ENCODE peak calls at places on chromosomes 7 and 10, in ten cellular contexts. Q, F, W, H, R, I, Y, M, O and E are unnamed samples.

GRCh38 chr7:80393786-80394185 is 118.1 kb downstream of the GNAT3 start:
- DNase-seq in Q (no peak), F (no peak), W (no peak), H (no peak), R (no peak), I (no peak), Y (no peak), M (no peak), O (no peak), E (no peak)

GRCh38 chr7:130719550-130719949 is 14.5 kb downstream of the KLF14 start:
- DNase-seq in Q (no peak), F (no peak), W (no peak), H (no peak), R (no peak), I (no peak), Y (peak; percentile 85), M (no peak), O (no peak), E (no peak)

GRCh38 chr10:105758209-105758998 is 1117.3 kb downstream of the SORCS3 start:
- DNase-seq in Q (no peak), F (no peak), W (no peak), H (no peak), R (no peak), I (no peak), Y (no peak), M (no peak), O (no peak), E (no peak)

GRCh38 chr7:141295367-141295895 is 221.6 kb downstream of the TMEM178B start:
- DNase-seq in Q (no peak), F (no peak), W (no peak), H (no peak), R (no peak), I (no peak), Y (no peak), M (no peak), O (no peak), E (no peak)

GRCh38 chr10:81688459-81688858 is 186.5 kb upstream of the NRG3 start:
- DNase-seq in Q (no peak), F (no peak), W (no peak), H (no peak), R (no peak), I (no peak), Y (no peak), M (no peak), O (no peak), E (no peak)

GRCh38 chr10:84333864-84334451 is 5.6 kb downstream of the CCSER2 start:
- DNase-seq in Q (no peak), F (peak; percentile 51), W (no peak), H (no peak), R (no peak), I (no peak), Y (peak; percentile 27), M (peak; percentile 53), O (peak; percentile 44), E (peak; percentile 57)

GRCh38 chr7:55534916-55535636 is 37.2 kb downstream of the VOPP1 start:
- DNase-seq in Q (peak; percentile 31), F (no peak), W (no peak), H (no peak), R (no peak), I (no peak), Y (no peak), M (no peak), O (no peak), E (no peak)

GRCh38 chr7:155279787-155280445 is 17.8 kb upstream of the INSIG1 start:
- DNase-seq in Q (no peak), F (no peak), W (no peak), H (no peak), R (no peak), I (no peak), Y (no peak), M (no peak), O (no peak), E (no peak)

GRCh38 chr7:139321071-139321745 is 19.9 kb upstream of the FMC1 start:
- DNase-seq in Q (peak; percentile 29), F (no peak), W (no peak), H (no peak), R (no peak), I (no peak), Y (no peak), M (peak; percentile 75), O (peak; percentile 85), E (peak; percentile 33)

GRCh38 chr7:87534072-87534471 is 58.6 kb upstream of the ABCB4 start:
- DNase-seq in Q (no peak), F (no peak), W (no peak), H (no peak), R (no peak), I (no peak), Y (no peak), M (no peak), O (no peak), E (no peak)

GRCh38 chr10:72523062-72523461 is 102.8 kb downstream of the MICU1 start:
- DNase-seq in Q (no peak), F (no peak), W (no peak), H (no peak), R (no peak), I (no peak), Y (no peak), M (no peak), O (no peak), E (no peak)

GRCh38 chr10:72525277-72525676 is 100.6 kb downstream of the MICU1 start:
- DNase-seq in Q (no peak), F (no peak), W (no peak), H (no peak), R (no peak), I (no peak), Y (peak; percentile 20), M (no peak), O (no peak), E (peak; percentile 42)

GRCh38 chr10:72523932-72524396 is 101.9 kb downstream of the MICU1 start:
- DNase-seq in Q (no peak), F (no peak), W (no peak), H (no peak), R (no peak), I (no peak), Y (no peak), M (no peak), O (no peak), E (no peak)

GRCh38 chr10:72524489-72524888 is 101.4 kb downstream of the MICU1 start:
- DNase-seq in Q (no peak), F (no peak), W (no peak), H (no peak), R (no peak), I (no peak), Y (no peak), M (no peak), O (no peak), E (no peak)

DNA sequence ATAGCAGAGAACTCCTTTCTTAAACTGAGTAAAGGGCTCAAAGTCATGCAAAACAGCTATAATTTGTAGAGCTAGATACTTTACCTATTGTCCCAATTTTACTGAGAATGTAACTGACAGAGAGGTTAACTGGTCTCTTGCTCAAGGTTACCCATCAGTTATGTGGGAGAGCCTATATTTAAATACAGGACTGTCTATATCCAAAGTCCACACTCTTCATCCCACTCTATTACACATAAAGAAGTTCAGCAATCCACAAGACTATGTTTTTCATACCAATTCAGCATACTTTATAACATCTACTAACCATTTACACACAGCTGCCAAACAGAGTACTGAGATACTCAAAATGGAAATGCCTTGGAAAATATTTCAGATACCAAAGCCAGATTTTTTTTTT is 100.2 kb downstream of the MICU1 start:
- DNase-seq in Q (no peak), F (no peak), W (no peak), H (no peak), R (no peak), I (no peak), Y (no peak), M (no peak), O (no peak), E (no peak)
- H3K4me1 ChIP-seq in Q (peaks cover 7% of the 10 kb centered on the region), F (no peaks in the 10 kb centered on the region), W (no peaks in the 10 kb centered on the region), H (peaks cover 10% of the 10 kb centered on the region), R (peaks cover 11% of the 10 kb centered on the region), I (no peaks in the 10 kb centered on the region), Y (no peaks in the 10 kb centered on the region), M (no peaks in the 10 kb centered on the region), O (no peaks in the 10 kb centered on the region), E (no peaks in the 10 kb centered on the region)

GRCh38 chr7:133755922-133756321 is 371.2 kb upstream of the LRGUK start:
- DNase-seq in Q (no peak), F (no peak), W (no peak), H (no peak), R (no peak), I (no peak), Y (no peak), M (no peak), O (no peak), E (no peak)
- H3K36me3 ChIP-seq in Q (no peaks in the 10 kb centered on the region), F (no peaks in the 10 kb centered on the region), W (no peaks in the 10 kb centered on the region), H (no peaks in the 10 kb centered on the region), R (no peaks in the 10 kb centered on the region), I (no peaks in the 10 kb centered on the region), Y (no peaks in the 10 kb centered on the region), M (no peaks in the 10 kb centered on the region), O (no peaks in the 10 kb centered on the region), E (no peaks in the 10 kb centered on the region)

GRCh38 chr7:105055084-105055483 is 41.1 kb downstream of the KMT2E start:
- DNase-seq in Q (no peak), F (no peak), W (no peak), H (no peak), R (no peak), I (no peak), Y (no peak), M (no peak), O (no peak), E (no peak)
- H3K4me1 ChIP-seq in Q (no peaks in the 10 kb centered on the region), F (peaks cover 41% of the 10 kb centered on the region), W (peaks cover 26% of the 10 kb centered on the region), H (peaks cover 41% of the 10 kb centered on the region), R (peaks cover 57% of the 10 kb centered on the region), I (peaks cover 44% of the 10 kb centered on the region), Y (no peaks in the 10 kb centered on the region), M (peaks cover 16% of the 10 kb centered on the region), O (no peaks in the 10 kb centered on the region), E (peaks cover 2% of the 10 kb centered on the region)

GRCh38 chr10:71716406-71716805 is 3.2 kb downstream of the C10orf105 start:
- DNase-seq in Q (no peak), F (no peak), W (no peak), H (no peak), R (no peak), I (no peak), Y (no peak), M (no peak), O (no peak), E (no peak)
- H3K36me3 ChIP-seq in Q (no peaks in the 10 kb centered on the region), F (no peaks in the 10 kb centered on the region), W (no peaks in the 10 kb centered on the region), H (no peaks in the 10 kb centered on the region), R (no peaks in the 10 kb centered on the region), I (no peaks in the 10 kb centered on the region), Y (no peaks in the 10 kb centered on the region), M (no peaks in the 10 kb centered on the region), O (no peaks in the 10 kb centered on the region), E (no peaks in the 10 kb centered on the region)

GRCh38 chr10:47406548-47406869 is 22.4 kb upstream of the ZNF488 start:
- DNase-seq in Q (no peak), F (no peak), W (no peak), H (peak; percentile 52), R (no peak), I (no peak), Y (no peak), M (no peak), O (no peak), E (no peak)
- H3K4me1 ChIP-seq in Q (peaks cover 16% of the 10 kb centered on the region), F (no peaks in the 10 kb centered on the region), W (peaks cover 58% of the 10 kb centered on the region), H (peaks cover 6% of the 10 kb centered on the region), R (peaks cover 18% of the 10 kb centered on the region), I (peaks cover 6% of the 10 kb centered on the region), Y (peaks cover 34% of the 10 kb centered on the region), M (peaks cover 9% of the 10 kb centered on the region), O (peaks cover 14% of the 10 kb centered on the region), E (peaks cover 42% of the 10 kb centered on the region)

DNA sequence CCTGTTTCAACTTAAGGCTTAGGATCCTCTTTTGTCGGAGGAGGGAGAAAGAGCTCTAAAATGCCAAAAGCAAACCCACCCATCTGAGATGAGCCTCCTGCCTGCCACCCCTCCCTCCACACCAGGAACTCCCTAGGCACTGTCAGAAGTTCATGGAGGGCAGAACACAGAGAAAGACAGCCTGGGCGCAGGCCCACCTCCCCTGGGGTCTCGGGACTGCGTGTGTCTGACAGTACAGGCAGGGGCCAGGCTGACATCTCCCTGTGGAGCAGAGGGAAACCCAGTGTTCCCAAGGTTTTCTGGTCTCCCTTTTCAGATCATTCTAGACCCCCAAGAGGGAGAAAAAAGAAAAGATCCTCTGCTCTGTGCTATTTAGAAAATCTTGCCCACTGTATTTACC is 5.3 kb downstream of the PDIA4 start:
- DNase-seq in Q (no peak), F (no peak), W (no peak), H (no peak), R (no peak), I (no peak), Y (no peak), M (no peak), O (no peak), E (no peak)
- H3K36me3 ChIP-seq in Q (peaks cover 24% of the 10 kb centered on the region), F (peaks cover 3% of the 10 kb centered on the region), W (peaks cover 29% of the 10 kb centered on the region), H (peaks cover 31% of the 10 kb centered on the region), R (peaks cover 40% of the 10 kb centered on the region), I (peaks cover 27% of the 10 kb centered on the region), Y (peaks cover 16% of the 10 kb centered on the region), M (peaks cover 12% of the 10 kb centered on the region), O (peaks cover 7% of the 10 kb centered on the region), E (peaks cover 8% of the 10 kb centered on the region)